ENCODE peak calls at places on chromosomes 4 and X, in six cellular contexts. One of them, this sample, is unnamed.

GRCh38 chr4:74284074-74284473 is 24.2 kb upstream of the EPGN start:
- DNase-seq in GM23248: peak; percentile 78
- DNase-seq in stimulated activated CD4-positive, alpha-beta T cell treated with anti-CD3 and anti-CD28 coated beads, Interleukin-2, amount 100 ng/mL, for 24 hours: no peak
- DNase-seq in HS-5: peak; percentile 68
- DNase-seq in head of caudate nucleus: no peak
- DNase-seq in NB4: no peak
- DNase-seq in this sample: no peak

GRCh38 chr4:9923195-9923812 is 98.0 kb downstream of the SLC2A9 start:
- DNase-seq in GM23248: no peak
- DNase-seq in stimulated activated CD4-positive, alpha-beta T cell treated with anti-CD3 and anti-CD28 coated beads, Interleukin-2, amount 100 ng/mL, for 24 hours: no peak
- DNase-seq in HS-5: no peak
- DNase-seq in head of caudate nucleus: no peak
- DNase-seq in NB4: no peak
- DNase-seq in this sample: no peak

GRCh38 chr4:40718571-40718970 is 31.2 kb upstream of the NSUN7 start:
- DNase-seq in GM23248: no peak
- DNase-seq in stimulated activated CD4-positive, alpha-beta T cell treated with anti-CD3 and anti-CD28 coated beads, Interleukin-2, amount 100 ng/mL, for 24 hours: no peak
- DNase-seq in HS-5: no peak
- DNase-seq in head of caudate nucleus: no peak
- DNase-seq in NB4: no peak
- DNase-seq in this sample: peak; percentile 64

GRCh38 chr4:169955521-169955920 is 70.7 kb downstream of the MFAP3L start:
- DNase-seq in GM23248: no peak
- DNase-seq in stimulated activated CD4-positive, alpha-beta T cell treated with anti-CD3 and anti-CD28 coated beads, Interleukin-2, amount 100 ng/mL, for 24 hours: no peak
- DNase-seq in HS-5: no peak
- DNase-seq in head of caudate nucleus: no peak
- DNase-seq in NB4: no peak
- DNase-seq in this sample: no peak

GRCh38 chr4:152023674-152024073 is 262.9 kb upstream of the GATB start:
- DNase-seq in GM23248: no peak
- DNase-seq in stimulated activated CD4-positive, alpha-beta T cell treated with anti-CD3 and anti-CD28 coated beads, Interleukin-2, amount 100 ng/mL, for 24 hours: no peak
- DNase-seq in HS-5: no peak
- DNase-seq in head of caudate nucleus: no peak
- DNase-seq in NB4: no peak
- DNase-seq in this sample: no peak

GRCh38 chrX:24245201-24245600 is 68.7 kb downstream of the SUPT20HL2 start:
- DNase-seq in GM23248: peak; percentile 82
- DNase-seq in stimulated activated CD4-positive, alpha-beta T cell treated with anti-CD3 and anti-CD28 coated beads, Interleukin-2, amount 100 ng/mL, for 24 hours: no peak
- DNase-seq in HS-5: no peak
- DNase-seq in head of caudate nucleus: no peak
- DNase-seq in NB4: no peak
- DNase-seq in this sample: no peak

GRCh38 chr4:156673483-156673882 is 298.1 kb downstream of the PDGFC start:
- DNase-seq in GM23248: peak; percentile 74
- DNase-seq in stimulated activated CD4-positive, alpha-beta T cell treated with anti-CD3 and anti-CD28 coated beads, Interleukin-2, amount 100 ng/mL, for 24 hours: no peak
- DNase-seq in HS-5: no peak
- DNase-seq in head of caudate nucleus: no peak
- DNase-seq in NB4: no peak
- DNase-seq in this sample: no peak

GRCh38 chr4:52659722-52660261 is 691 bp upstream of the USP46 start:
- DNase-seq in GM23248: peak; percentile 64
- DNase-seq in stimulated activated CD4-positive, alpha-beta T cell treated with anti-CD3 and anti-CD28 coated beads, Interleukin-2, amount 100 ng/mL, for 24 hours: peak; percentile 34
- DNase-seq in HS-5: no peak
- DNase-seq in head of caudate nucleus: peak; percentile 56
- DNase-seq in NB4: peak; percentile 61
- DNase-seq in this sample: peak; percentile 58

GRCh38 chr4:187999406-187999932 is 3.9 kb downstream of the ZFP42 start:
- DNase-seq in GM23248: no peak
- DNase-seq in stimulated activated CD4-positive, alpha-beta T cell treated with anti-CD3 and anti-CD28 coated beads, Interleukin-2, amount 100 ng/mL, for 24 hours: no peak
- DNase-seq in HS-5: no peak
- DNase-seq in head of caudate nucleus: no peak
- DNase-seq in NB4: no peak
- DNase-seq in this sample: no peak

GRCh38 chr4:156946508-156947197 is 24.9 kb downstream of the PDGFC start:
- DNase-seq in GM23248: peak; percentile 99
- DNase-seq in stimulated activated CD4-positive, alpha-beta T cell treated with anti-CD3 and anti-CD28 coated beads, Interleukin-2, amount 100 ng/mL, for 24 hours: no peak
- DNase-seq in HS-5: peak; percentile 96
- DNase-seq in head of caudate nucleus: no peak
- DNase-seq in NB4: no peak
- DNase-seq in this sample: no peak

GRCh38 chr4:127604949-127605709 is 27.6 kb upstream of the INTU start:
- DNase-seq in GM23248: peak; percentile 79
- DNase-seq in stimulated activated CD4-positive, alpha-beta T cell treated with anti-CD3 and anti-CD28 coated beads, Interleukin-2, amount 100 ng/mL, for 24 hours: no peak
- DNase-seq in HS-5: no peak
- DNase-seq in head of caudate nucleus: no peak
- DNase-seq in NB4: peak; percentile 46
- DNase-seq in this sample: no peak

GRCh38 chrX:28717864-28718263 is 130.6 kb downstream of the IL1RAPL1 start:
- DNase-seq in GM23248: no peak
- DNase-seq in stimulated activated CD4-positive, alpha-beta T cell treated with anti-CD3 and anti-CD28 coated beads, Interleukin-2, amount 100 ng/mL, for 24 hours: no peak
- DNase-seq in HS-5: no peak
- DNase-seq in head of caudate nucleus: no peak
- DNase-seq in NB4: no peak
- DNase-seq in this sample: no peak

GRCh38 chrX:124328765-124329164 is 3.7 kb upstream of the TEX13D start:
- DNase-seq in GM23248: peak; percentile 45
- DNase-seq in stimulated activated CD4-positive, alpha-beta T cell treated with anti-CD3 and anti-CD28 coated beads, Interleukin-2, amount 100 ng/mL, for 24 hours: no peak
- DNase-seq in HS-5: peak; percentile 14
- DNase-seq in head of caudate nucleus: no peak
- DNase-seq in NB4: no peak
- DNase-seq in this sample: no peak

GRCh38 chr4:170226288-170226687 is 136.5 kb upstream of the AADAT start:
- DNase-seq in GM23248: no peak
- DNase-seq in stimulated activated CD4-positive, alpha-beta T cell treated with anti-CD3 and anti-CD28 coated beads, Interleukin-2, amount 100 ng/mL, for 24 hours: no peak
- DNase-seq in HS-5: no peak
- DNase-seq in head of caudate nucleus: no peak
- DNase-seq in NB4: no peak
- DNase-seq in this sample: no peak

GRCh38 chr4:4504783-4505182 is 37.1 kb downstream of the STX18 start:
- DNase-seq in GM23248: no peak
- DNase-seq in stimulated activated CD4-positive, alpha-beta T cell treated with anti-CD3 and anti-CD28 coated beads, Interleukin-2, amount 100 ng/mL, for 24 hours: no peak
- DNase-seq in HS-5: no peak
- DNase-seq in head of caudate nucleus: no peak
- DNase-seq in NB4: no peak
- DNase-seq in this sample: no peak

GRCh38 chr4:95548738-95549245 is at the start of gene UNC5C:
- DNase-seq in GM23248: peak; percentile 16
- DNase-seq in stimulated activated CD4-positive, alpha-beta T cell treated with anti-CD3 and anti-CD28 coated beads, Interleukin-2, amount 100 ng/mL, for 24 hours: peak; percentile 3
- DNase-seq in HS-5: no peak
- DNase-seq in head of caudate nucleus: no peak
- DNase-seq in NB4: peak; percentile 80
- DNase-seq in this sample: peak; percentile 80

GRCh38 chrX:134502686-134503085 is 42.7 kb downstream of the HPRT1 start:
- DNase-seq in GM23248: no peak
- DNase-seq in stimulated activated CD4-positive, alpha-beta T cell treated with anti-CD3 and anti-CD28 coated beads, Interleukin-2, amount 100 ng/mL, for 24 hours: no peak
- DNase-seq in HS-5: no peak
- DNase-seq in head of caudate nucleus: no peak
- DNase-seq in NB4: no peak
- DNase-seq in this sample: no peak

GRCh38 chr4:97646997-97647396 is 496.3 kb downstream of the STPG2 start:
- DNase-seq in GM23248: no peak
- DNase-seq in stimulated activated CD4-positive, alpha-beta T cell treated with anti-CD3 and anti-CD28 coated beads, Interleukin-2, amount 100 ng/mL, for 24 hours: no peak
- DNase-seq in HS-5: no peak
- DNase-seq in head of caudate nucleus: no peak
- DNase-seq in NB4: no peak
- DNase-seq in this sample: no peak

GRCh38 chr4:32775049-32775448 is 2054.9 kb downstream of the PCDH7 start:
- DNase-seq in GM23248: no peak
- DNase-seq in stimulated activated CD4-positive, alpha-beta T cell treated with anti-CD3 and anti-CD28 coated beads, Interleukin-2, amount 100 ng/mL, for 24 hours: no peak
- DNase-seq in HS-5: no peak
- DNase-seq in head of caudate nucleus: no peak
- DNase-seq in NB4: peak; percentile 58
- DNase-seq in this sample: no peak

GRCh38 chrX:69236641-69237040 is 71.4 kb upstream of the PJA1 start:
- DNase-seq in GM23248: no peak
- DNase-seq in stimulated activated CD4-positive, alpha-beta T cell treated with anti-CD3 and anti-CD28 coated beads, Interleukin-2, amount 100 ng/mL, for 24 hours: no peak
- DNase-seq in HS-5: no peak
- DNase-seq in head of caudate nucleus: no peak
- DNase-seq in NB4: no peak
- DNase-seq in this sample: no peak

GRCh38 chr4:60657041-60657440 is 543.1 kb upstream of the ADGRL3 start:
- DNase-seq in GM23248: no peak
- DNase-seq in stimulated activated CD4-positive, alpha-beta T cell treated with anti-CD3 and anti-CD28 coated beads, Interleukin-2, amount 100 ng/mL, for 24 hours: no peak
- DNase-seq in HS-5: no peak
- DNase-seq in head of caudate nucleus: no peak
- DNase-seq in NB4: no peak
- DNase-seq in this sample: no peak

GRCh38 chr4:80680934-80681333 is 345.4 kb downstream of the CFAP299 start:
- DNase-seq in GM23248: no peak
- DNase-seq in stimulated activated CD4-positive, alpha-beta T cell treated with anti-CD3 and anti-CD28 coated beads, Interleukin-2, amount 100 ng/mL, for 24 hours: no peak
- DNase-seq in HS-5: no peak
- DNase-seq in head of caudate nucleus: no peak
- DNase-seq in NB4: no peak
- DNase-seq in this sample: no peak

GRCh38 chr4:154045086-154045485 is 256.2 kb upstream of the SFRP2 start:
- DNase-seq in GM23248: peak; percentile 49
- DNase-seq in stimulated activated CD4-positive, alpha-beta T cell treated with anti-CD3 and anti-CD28 coated beads, Interleukin-2, amount 100 ng/mL, for 24 hours: no peak
- DNase-seq in HS-5: no peak
- DNase-seq in head of caudate nucleus: no peak
- DNase-seq in NB4: no peak
- DNase-seq in this sample: no peak

GRCh38 chr4:55503164-55503563 is 43.5 kb downstream of the CLOCK start:
- DNase-seq in GM23248: peak; percentile 86
- DNase-seq in stimulated activated CD4-positive, alpha-beta T cell treated with anti-CD3 and anti-CD28 coated beads, Interleukin-2, amount 100 ng/mL, for 24 hours: no peak
- DNase-seq in HS-5: peak; percentile 49
- DNase-seq in head of caudate nucleus: no peak
- DNase-seq in NB4: peak; percentile 12
- DNase-seq in this sample: no peak